ENCODE peak calls at places on chromosomes 11 and 22, in five cellular contexts. Y, I, J, X and U are unnamed samples.

GRCh38 chr22:49141761-49142160 is 685.9 kb downstream of the BRD1 start:
- DNase-seq in Y (no peak), I (no peak), J (no peak), X (no peak), U (no peak)

GRCh38 chr11:59641156-59641555 is 25.6 kb upstream of the OSBP start:
- DNase-seq in Y (no peak), I (peak; percentile 15), J (no peak), X (no peak), U (no peak)

GRCh38 chr11:122418032-122418431 is 237.5 kb upstream of the UBASH3B start:
- DNase-seq in Y (no peak), I (no peak), J (no peak), X (no peak), U (peak; percentile 14)

GRCh38 chr11:134785059-134785458 is 373.0 kb upstream of the B3GAT1 start:
- DNase-seq in Y (no peak), I (no peak), J (no peak), X (no peak), U (no peak)

GRCh38 chr11:297666-298405 is 1.5 kb downstream of the IFITM5 start:
- DNase-seq in Y (no peak), I (peak; percentile 46), J (peak; percentile 35), X (no peak), U (no peak)

GRCh38 chr22:50186789-50187523 is 1.2 kb downstream of the TRABD start:
- DNase-seq in Y (peak; percentile 35), I (peak; percentile 29), J (no peak), X (no peak), U (peak; percentile 32)

GRCh38 chr22:49971232-49972162 is 10.9 kb downstream of the PIM3 start:
- DNase-seq in Y (peak; percentile 34), I (peak; percentile 63), J (peak; percentile 67), X (peak; percentile 71), U (no peak)

GRCh38 chr11:107683807-107684206 is 28.0 kb downstream of the SLN start:
- DNase-seq in Y (no peak), I (peak; percentile 29), J (no peak), X (peak; percentile 24), U (peak; percentile 37)

GRCh38 chr22:17267661-17268330 is 48.6 kb upstream of the ADA2 start:
- DNase-seq in Y (no peak), I (no peak), J (no peak), X (no peak), U (no peak)

GRCh38 chr11:638616-639323 is 1.7 kb downstream of the DRD4 start:
- DNase-seq in Y (peak; percentile 66), I (no peak), J (no peak), X (peak; percentile 30), U (no peak)

GRCh38 chr22:30221121-30221992 is 25.2 kb downstream of the LIF start:
- DNase-seq in Y (no peak), I (no peak), J (no peak), X (no peak), U (no peak)

GRCh38 chr11:2572491-2573239 is 127.1 kb downstream of the KCNQ1OT1 start:
- DNase-seq in Y (no peak), I (no peak), J (no peak), X (no peak), U (no peak)

DNA sequence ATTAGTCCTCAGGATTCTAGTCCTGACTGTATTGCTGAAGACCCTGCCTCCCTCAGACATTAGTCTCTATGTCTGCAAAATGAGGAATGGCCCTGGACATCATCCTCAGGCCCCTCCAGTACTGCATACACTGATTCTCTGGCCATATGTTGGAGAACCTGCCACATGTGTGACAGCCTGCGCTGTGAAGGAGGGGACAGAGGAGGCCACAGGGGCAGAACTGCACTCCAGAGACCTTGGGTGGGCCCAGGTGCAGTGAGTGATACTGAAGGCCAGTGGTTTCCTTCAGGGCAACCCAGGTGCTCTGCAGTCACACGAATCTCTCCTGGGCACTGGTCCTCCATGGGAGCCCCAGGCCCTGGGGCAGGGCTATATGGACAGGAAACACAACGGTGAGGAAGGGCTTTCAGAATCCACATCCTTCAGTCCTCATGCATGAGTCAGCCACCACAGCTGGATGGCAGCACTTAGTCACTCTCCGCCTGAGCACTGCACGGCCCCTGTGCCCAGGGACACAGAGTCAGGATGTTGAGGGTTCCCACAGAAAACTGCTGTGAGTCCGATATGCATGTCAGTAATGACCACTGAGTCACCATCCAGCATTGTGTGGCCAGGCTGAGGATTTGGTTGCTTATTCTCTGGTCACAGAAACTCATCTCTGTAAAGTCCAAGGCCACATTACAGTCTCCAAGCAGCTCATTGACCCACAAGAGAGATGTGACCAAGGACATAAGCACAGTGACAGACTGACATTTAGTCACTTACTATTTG is 39.7 kb downstream of the ME3 start:
- DNase-seq in Y (peak; percentile 94), I (peak; percentile 98), J (no peak), X (peak; percentile 8), U (peak; percentile 94)
- TF ChIP-seq CTCF in Y (peak; percentile 65), I (peak; percentile 13), J (no peak), X (peak; percentile 41), U (peak; percentile 56)

GRCh38 chr11:111939836-111940604 is 2.9 kb downstream of the DIXDC1 start:
- DNase-seq in Y (peak; percentile 74), I (peak; percentile 96), J (no peak), X (peak; percentile 66), U (peak; percentile 82)

GRCh38 chr11:111937461-111937769 is 272 bp downstream of the DIXDC1 start:
- DNase-seq in Y (no peak), I (no peak), J (no peak), X (no peak), U (no peak)

GRCh38 chr11:111938687-111939160 is 1.6 kb downstream of the DIXDC1 start:
- DNase-seq in Y (peak; percentile 69), I (peak; percentile 83), J (no peak), X (peak; percentile 27), U (peak; percentile 62)

GRCh38 chr11:111936045-111936400 is 1.1 kb upstream of the DIXDC1 start:
- DNase-seq in Y (no peak), I (no peak), J (no peak), X (no peak), U (no peak)

DNA sequence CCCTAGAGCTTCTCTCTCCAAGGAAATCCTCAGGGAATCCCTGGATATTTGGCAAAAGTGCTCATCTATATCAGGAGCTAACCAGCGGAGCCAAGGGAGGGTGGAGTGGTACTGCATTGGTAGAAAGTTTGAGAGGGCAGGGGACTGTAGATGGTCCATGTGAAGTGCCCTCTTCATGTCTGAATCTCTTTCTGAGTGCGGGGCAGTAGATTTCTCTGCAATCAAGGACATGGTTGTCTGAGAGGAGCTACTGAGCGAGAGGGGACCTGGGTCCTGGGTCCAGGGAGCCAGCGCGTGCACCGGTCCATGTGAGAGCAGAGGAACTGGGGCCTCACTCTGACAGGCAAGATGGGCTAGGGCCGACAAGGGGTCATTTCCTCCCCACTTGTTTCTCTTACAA is 716 bp downstream of the DIXDC1 start:
- DNase-seq in Y (no peak), I (no peak), J (no peak), X (peak; percentile 38), U (no peak)
- H3K4me3 ChIP-seq in Y (peak overlapping the region; percentile 71), I (peak overlapping the region; percentile 56), J (no peak overlapping the region), X (peak overlapping the region; percentile 69), U (no peak overlapping the region)

GRCh38 chr11:111913997-111914396 is 1.5 kb downstream of the HSPB2 start:
- DNase-seq in Y (peak; percentile 64), I (peak; percentile 69), J (no peak), X (no peak), U (peak; percentile 47)
- TF ChIP-seq CTCF in Y (no peak), I (no peak), J (no peak), X (no peak), U (no peak)

GRCh38 chr22:33920927-33921575 is 775 bp upstream of the LARGE1 start:
- DNase-seq in Y (peak; percentile 96), I (peak; percentile 90), J (peak; percentile 99), X (peak; percentile 96), U (peak; percentile 89)

GRCh38 chr22:33914699-33915098 is 5.6 kb downstream of the LARGE1 start:
- DNase-seq in Y (no peak), I (no peak), J (no peak), X (no peak), U (no peak)

GRCh38 chr22:33919591-33920501 is at the start of gene LARGE1:
- DNase-seq in Y (peak; percentile 27), I (no peak), J (peak; percentile 57), X (peak; percentile 72), U (peak; percentile 8)

GRCh38 chr22:33918676-33919590 is 1.3 kb downstream of the LARGE1 start:
- DNase-seq in Y (peak; percentile 18), I (peak; percentile 39), J (no peak), X (no peak), U (peak; percentile 4)

DNA sequence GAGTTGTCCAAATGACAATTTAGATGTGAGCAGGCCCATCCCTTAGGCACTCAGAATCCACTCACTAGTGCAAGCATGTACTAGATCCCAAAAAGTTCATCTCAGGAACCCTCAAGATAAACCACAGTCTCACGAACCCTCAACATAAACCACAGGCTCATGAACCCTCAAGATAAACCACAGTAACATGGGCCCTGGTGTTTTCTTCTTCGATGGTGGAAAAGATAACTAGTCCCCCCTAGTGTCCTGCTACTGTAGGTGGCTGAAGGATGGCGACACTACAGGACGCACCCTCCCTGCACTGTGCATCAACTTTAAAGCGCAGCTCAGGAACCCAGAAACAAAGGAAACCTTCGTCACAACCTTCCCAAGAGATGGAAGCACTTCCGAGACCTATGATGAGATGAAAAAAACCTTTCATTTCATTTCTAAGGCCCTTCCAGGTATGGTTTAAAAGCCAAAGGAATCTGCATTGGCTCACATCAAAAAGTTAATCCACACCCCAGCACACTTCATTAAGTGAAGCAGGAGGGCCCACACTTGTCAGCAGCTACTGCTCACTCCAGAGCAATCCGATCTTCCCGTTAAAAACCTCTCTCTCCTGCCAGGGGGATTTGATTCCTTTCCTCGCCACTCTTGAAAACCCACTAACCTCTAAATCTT is 2.4 kb downstream of the LARGE1 start:
- DNase-seq in Y (peak; percentile 43), I (peak; percentile 23), J (no peak), X (peak; percentile 39), U (no peak)
- H3K4me3 ChIP-seq in Y (no peak overlapping the region), I (no peak overlapping the region), J (no peak overlapping the region), X (no peak overlapping the region), U (no peak overlapping the region)

GRCh38 chr22:28230682-28231081 is 311.6 kb upstream of the PITPNB start:
- DNase-seq in Y (no peak), I (peak; percentile 57), J (no peak), X (no peak), U (no peak)
- TF ChIP-seq CTCF in Y (no peak), I (no peak), J (no peak), X (no peak), U (no peak)

GRCh38 chr11:5968394-5968793 is at the start of gene OR56A5:
- DNase-seq in Y (no peak), I (no peak), J (no peak), X (no peak), U (no peak)
- H3K4me3 ChIP-seq in Y (no peak within 1 kb of the TSS), I (no peak within 1 kb of the TSS), J (no peak within 1 kb of the TSS), X (no peak within 1 kb of the TSS), U (no peak within 1 kb of the TSS)

DNA sequence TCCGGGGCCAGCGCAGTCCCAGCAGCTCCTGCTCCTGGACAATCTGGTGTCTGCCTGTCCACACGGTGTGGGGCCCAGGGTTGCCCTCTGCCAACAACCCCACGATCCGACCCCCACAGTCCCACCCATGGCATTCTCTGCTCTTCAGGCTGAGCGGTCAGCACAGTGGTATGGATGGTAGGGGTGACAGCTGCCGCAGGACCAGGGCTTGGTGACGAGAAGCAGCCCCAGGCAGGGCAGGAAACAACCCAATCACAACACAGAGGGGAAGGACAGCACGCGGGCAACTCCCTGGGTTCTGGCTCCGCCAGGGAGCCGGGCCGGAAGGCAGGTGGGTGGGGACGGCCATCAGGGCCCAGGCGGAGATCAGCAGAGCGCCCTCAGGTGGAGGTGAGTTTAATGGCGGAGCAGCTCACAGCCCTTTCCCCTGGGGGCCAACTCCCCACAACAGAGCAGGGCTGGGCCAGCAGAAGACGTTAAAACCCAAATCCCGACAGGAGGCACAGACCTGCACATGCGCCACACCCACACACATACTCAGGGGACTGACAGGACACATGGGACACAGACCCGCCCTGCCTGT is 5.3 kb upstream of the CHADL start:
- DNase-seq in Y (no peak), I (no peak), J (no peak), X (no peak), U (no peak)
- TF ChIP-seq CTCF in Y (peak; percentile 12), I (no peak), J (no peak), X (no peak), U (no peak)

GRCh38 chr11:83265331-83265730 is 20.8 kb downstream of the CCDC90B start:
- DNase-seq in Y (peak; percentile 33), I (no peak), J (no peak), X (no peak), U (no peak)
- H3K4me3 ChIP-seq in Y (no peak overlapping the region), I (no peak overlapping the region), J (no peak overlapping the region), X (no peak overlapping the region), U (no peak overlapping the region)